ENCODE peak calls at places on chromosomes 12 and 14, in eight cellular contexts. M, H, P, T, W, Q, N and B are unnamed samples.

GRCh38 chr12:120748242-120748641 is 22.6 kb downstream of the ACADS start:
- DNase-seq in W (no peak), P (no peak), N (no peak), H (no peak), T (no peak), Q (no peak), M (no peak), B (no peak)

GRCh38 chr14:40944521-40944920 is 662.2 kb upstream of the LRFN5 start:
- DNase-seq in M (no peak), H (no peak), T (no peak), W (no peak), Q (no peak), N (no peak), P (no peak), B (no peak)

GRCh38 chr12:2347137-2347843 is 294.5 kb downstream of the CACNA1C start:
- DNase-seq in Q (no peak), W (no peak), M (no peak), N (no peak), P (no peak), T (no peak), H (no peak), B (no peak)

GRCh38 chr14:32698831-32699230 is 239.8 kb upstream of the NPAS3 start:
- DNase-seq in P (no peak), N (no peak), H (peak; percentile 50), Q (no peak), M (no peak), T (no peak), W (no peak), B (no peak)

GRCh38 chr12:123102781-123103503 is 47.9 kb downstream of the PITPNM2 start:
- DNase-seq in N (no peak), Q (no peak), H (no peak), M (no peak), P (no peak), T (no peak), W (no peak), B (no peak)

GRCh38 chr14:102264355-102264754 is 40.6 kb downstream of the MOK start:
- DNase-seq in H (peak; percentile 57), T (no peak), W (no peak), P (no peak), N (no peak), M (no peak), Q (no peak), B (no peak)

GRCh38 chr12:8156845-8157244 is at the start of gene ZNF705A:
- DNase-seq in H (peak; percentile 84), M (no peak), W (no peak), N (no peak), P (no peak), Q (no peak), T (peak; percentile 40), B (no peak)

GRCh38 chr14:54001189-54001878 is 44.7 kb upstream of the BMP4 start:
- DNase-seq in Q (peak; percentile 34), M (no peak), W (peak; percentile 48), P (no peak), T (no peak), H (no peak), N (peak; percentile 70), B (no peak)

GRCh38 chr12:53195516-53196420 is 11.3 kb downstream of the ITGB7 start:
- DNase-seq in P (no peak), T (no peak), H (no peak), N (no peak), M (no peak), Q (no peak), W (no peak), B (no peak)

GRCh38 chr12:115149685-115150378 is 465.9 kb upstream of the TBX3 start:
- DNase-seq in M (no peak), H (peak; percentile 85), Q (no peak), T (peak; percentile 66), N (no peak), P (no peak), W (no peak), B (no peak)

GRCh38 chr12:76341436-76342030 is 6.7 kb downstream of the BBS10 start:
- DNase-seq in H (no peak), M (no peak), W (no peak), N (no peak), Q (no peak), T (no peak), P (no peak), B (no peak)

GRCh38 chr14:104878582-104878981 is 13.5 kb downstream of the CEP170B start:
- DNase-seq in P (no peak), M (no peak), N (no peak), H (no peak), W (no peak), Q (no peak), T (no peak), B (no peak)

GRCh38 chr12:24416423-24417109 is 467.1 kb upstream of the SOX5 start:
- DNase-seq in Q (no peak), N (no peak), M (no peak), W (no peak), H (no peak), P (no peak), T (no peak), B (no peak)

GRCh38 chr12:121949643-121950397 is 31.4 kb downstream of the CFAP251 start:
- DNase-seq in N (no peak), H (peak; percentile 96), Q (no peak), T (peak; percentile 68), W (no peak), M (no peak), P (no peak), B (no peak)

GRCh38 chr14:32947081-32947480 is 8.4 kb downstream of the NPAS3 start:
- DNase-seq in T (no peak), M (no peak), Q (no peak), H (no peak), W (no peak), N (no peak), P (no peak), B (no peak)

GRCh38 chr12:68234140-68234539 is 8.5 kb upstream of the IL26 start:
- DNase-seq in T (no peak), H (no peak), Q (no peak), M (no peak), W (no peak), N (no peak), P (no peak), B (no peak)

GRCh38 chr12:6963016-6963731 is 7.3 kb downstream of the PHB2 start:
- DNase-seq in W (no peak), H (no peak), P (no peak), Q (no peak), N (peak; percentile 99), M (no peak), T (no peak), B (peak; percentile 95)
- H3K4me3 ChIP-seq in W (no peak overlapping the region), H (no peak overlapping the region), P (no peak overlapping the region), Q (no peak overlapping the region), N (peak overlapping the region; percentile 64), M (peak overlapping the region; percentile 72), T (no peak overlapping the region), B (peak overlapping the region; percentile 47)

GRCh38 chr12:103912069-103912468 is 18.1 kb upstream of the HSP90B1 start:
- DNase-seq in M (no peak), H (no peak), T (no peak), W (no peak), P (no peak), N (no peak), Q (no peak), B (no peak)
- H3K4me3 ChIP-seq in M (no peak overlapping the region), H (no peak overlapping the region), T (no peak overlapping the region), W (no peak overlapping the region), P (no peak overlapping the region), N (no peak overlapping the region), Q (no peak overlapping the region), B (no peak overlapping the region)

GRCh38 chr14:91269076-91269991 is 24.8 kb upstream of the GPR68 start:
- DNase-seq in H (no peak), Q (no peak), P (no peak), N (no peak), W (no peak), M (no peak), T (no peak), B (no peak)
- H3K4me3 ChIP-seq in H (no peak overlapping the region), Q (no peak overlapping the region), P (peak overlapping the region; percentile 7), N (no peak overlapping the region), W (no peak overlapping the region), M (peak overlapping the region; percentile 10), T (no peak overlapping the region), B (no peak overlapping the region)

DNA sequence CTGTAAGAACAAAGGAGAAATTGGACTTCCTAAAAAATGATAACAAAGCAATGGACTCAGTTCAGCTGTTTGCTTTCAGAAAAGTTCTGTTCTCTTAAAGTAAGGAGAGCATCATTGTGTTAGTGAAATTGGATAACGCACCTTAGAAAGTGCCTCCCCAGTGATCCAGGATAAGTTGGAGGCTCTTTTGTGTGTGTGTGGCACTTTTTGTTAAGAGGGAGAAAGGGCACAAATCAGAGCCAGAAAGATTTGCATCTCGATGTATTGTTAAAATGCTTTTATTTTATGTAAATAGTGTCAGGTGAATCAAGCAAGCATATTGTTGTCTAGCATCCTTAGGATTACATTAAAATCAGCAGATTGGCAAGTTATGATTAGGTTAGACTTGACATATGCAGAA is 2.1 kb downstream of the STK38L start:
- DNase-seq in M (no peak), W (peak; percentile 36), H (no peak), P (no peak), N (no peak), Q (peak; percentile 66), T (no peak), B (no peak)
- H3K4me3 ChIP-seq in M (peak overlapping the region; percentile 93), W (no peak overlapping the region), H (peak overlapping the region; percentile 79), P (peak overlapping the region; percentile 85), N (no peak overlapping the region), Q (peak overlapping the region; percentile 71), T (peak overlapping the region; percentile 85), B (peak overlapping the region; percentile 74)

DNA sequence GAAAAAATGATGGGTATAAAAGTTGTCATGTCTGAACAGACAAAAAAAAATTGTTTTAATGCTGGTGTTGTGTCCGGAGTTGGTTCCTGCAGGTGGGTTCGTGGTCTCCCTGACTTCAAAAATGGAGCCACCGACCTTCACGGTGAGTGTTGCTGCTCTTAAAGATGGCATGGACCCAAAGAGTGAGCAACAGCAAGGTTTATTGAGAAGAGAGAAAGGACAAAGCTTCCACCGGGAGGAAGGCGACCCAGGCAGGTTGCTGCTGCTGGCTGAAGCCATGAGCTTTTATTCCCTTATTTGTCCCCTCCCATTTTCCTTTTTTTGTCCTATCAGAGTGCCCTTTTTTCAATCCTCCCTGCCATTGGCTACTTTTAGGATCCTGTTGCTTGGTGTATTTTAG is at the start of gene TAS2R31:
- DNase-seq in T (no peak), N (no peak), H (no peak), W (no peak), P (no peak), Q (no peak), M (no peak), B (no peak)
- H3K4me3 ChIP-seq in T (no peak within 1 kb of the TSS), N (no peak within 1 kb of the TSS), H (no peak within 1 kb of the TSS), W (no peak within 1 kb of the TSS), P (no peak within 1 kb of the TSS), Q (no peak within 1 kb of the TSS), M (no peak within 1 kb of the TSS), B (no peak within 1 kb of the TSS)